ENCODE peak calls at places on chromosomes 13 and 19, in five cellular contexts. Y is K562, Z is HepG2, L is GM12878, X is H1. M is an unnamed sample.
A peak's percentile ranks its signal among the peaks of the same experiment; 100 is the strongest.

GRCh38 chr13:74361274-74361673 is 227.1 kb upstream of the KLF12 start:
- DNase-seq in Y (no peak), Z (no peak), L (no peak), X (no peak), M (no peak)

GRCh38 chr13:104098421-104098820 is 1032.2 kb upstream of the SLC10A2 start:
- DNase-seq in Y (no peak), Z (no peak), L (no peak), X (no peak), M (no peak)

GRCh38 chr13:28375250-28375930 is 119.5 kb downstream of the FLT1 start:
- DNase-seq in Y (peak; percentile 30), Z (no peak), L (no peak), X (no peak), M (no peak)

GRCh38 chr13:110689041-110689440 is 16.9 kb downstream of the CARS2 start:
- DNase-seq in Y (no peak), Z (no peak), L (no peak), X (no peak), M (no peak)

GRCh38 chr13:106527806-106528205 is 7.7 kb downstream of the EFNB2 start:
- DNase-seq in Y (no peak), Z (no peak), L (no peak), X (no peak), M (no peak)

GRCh38 chr13:79423801-79424642 is 18.0 kb upstream of the RBM26 start:
- DNase-seq in Y (peak; percentile 18), Z (peak; percentile 29), L (no peak), X (no peak), M (peak; percentile 44)

GRCh38 chr13:95535243-95535642 is 17.3 kb upstream of the CLDN10 start:
- DNase-seq in Y (no peak), Z (peak; percentile 84), L (no peak), X (no peak), M (peak; percentile 45)

GRCh38 chr13:104837756-104838155 is 1697.7 kb downstream of the EFNB2 start:
- DNase-seq in Y (no peak), Z (no peak), L (no peak), X (no peak), M (no peak)

GRCh38 chr13:113928701-113929627 is 44.9 kb downstream of the C13orf46 start:
- DNase-seq in Y (no peak), Z (no peak), L (no peak), X (no peak), M (no peak)

GRCh38 chr19:43078311-43078710 is 4.2 kb downstream of the PSG2 start:
- DNase-seq in Y (no peak), Z (no peak), L (no peak), X (no peak), M (no peak)

GRCh38 chr13:61477619-61478018 is 62.0 kb upstream of the PCDH20 start:
- DNase-seq in Y (no peak), Z (no peak), L (no peak), X (no peak), M (no peak)

GRCh38 chr19:16801599-16801998 is 27.6 kb upstream of the SIN3B start:
- DNase-seq in Y (no peak), Z (no peak), L (no peak), X (no peak), M (no peak)

GRCh38 chr19:33298146-33298911 is 4.0 kb downstream of the CEBPA start:
- DNase-seq in Y (no peak), Z (no peak), L (no peak), X (no peak), M (no peak)

GRCh38 chr19:17302391-17303166 is 646 bp downstream of the ABHD8 start:
- DNase-seq in Y (no peak), Z (no peak), L (no peak), X (no peak), M (no peak)

GRCh38 chr13:22880756-22881701 is 299.8 kb upstream of the SGCG start:
- DNase-seq in Y (no peak), Z (no peak), L (no peak), X (no peak), M (no peak)

GRCh38 chr13:32737679-32738078 is 151.4 kb downstream of the PDS5B start:
- DNase-seq in Y (no peak), Z (no peak), L (no peak), X (no peak), M (no peak)

GRCh38 chr19:33906578-33907335 is 110.1 kb downstream of the KCTD15 start:
- DNase-seq in Y (no peak), Z (peak; percentile 6), L (no peak), X (no peak), M (no peak)

GRCh38 chr19:50315773-50316448 is 13.3 kb downstream of the KCNC3 start:
- DNase-seq in Y (peak; percentile 64), Z (no peak), L (no peak), X (no peak), M (peak; percentile 68)

GRCh38 chr19:18999016-18999758 is 34.1 kb downstream of the SUGP2 start:
- DNase-seq in Y (no peak), Z (no peak), L (no peak), X (no peak), M (no peak)

GRCh38 chr13:50645092-50645491 is 198.4 kb downstream of the DLEU7 start:
- DNase-seq in Y (no peak), Z (no peak), L (no peak), X (no peak), M (no peak)

GRCh38 chr13:113612626-113613025 is 28.1 kb downstream of the TFDP1 start:
- DNase-seq in Y (no peak), Z (no peak), L (no peak), X (no peak), M (no peak)

GRCh38 chr13:51158365-51158764 is 47.3 kb upstream of the C13orf42 start:
- DNase-seq in Y (no peak), Z (peak; percentile 12), L (no peak), X (no peak), M (peak; percentile 15)

GRCh38 chr19:49758292-49758691 is 4.8 kb downstream of the TSKS start:
- DNase-seq in Y (no peak), Z (no peak), L (no peak), X (no peak), M (peak; percentile 35)

GRCh38 chr13:75226092-75226491 is 255.9 kb downstream of the TBC1D4 start:
- DNase-seq in Y (peak; percentile 26), Z (no peak), L (no peak), X (peak; percentile 9), M (no peak)

GRCh38 chr13:33319859-33320258 is 34.3 kb upstream of the STARD13 start:
- DNase-seq in Y (no peak), Z (no peak), L (no peak), X (no peak), M (no peak)

GRCh38 chr19:11658954-11659353 is 61.7 kb downstream of the ZNF627 start:
- DNase-seq in Y (no peak), Z (no peak), L (no peak), X (no peak), M (no peak)

GRCh38 chr13:113122571-113123225 is at the start of gene F10:
- DNase-seq in Y (peak; percentile 65), Z (peak; percentile 95), L (no peak), X (no peak), M (no peak)

GRCh38 chr13:24159921-24160324 is 597 bp upstream of the SPATA13 start:
- DNase-seq in Y (no peak), Z (no peak), L (no peak), X (no peak), M (peak; percentile 11)
- TF ChIP-seq RFX5 in Y (no peak), Z (no peak), L (no peak), X (no peak), M (no peak)

GRCh38 chr19:34961775-34962174 is 2.3 kb downstream of the ZNF792 start:
- DNase-seq in Y (no peak), Z (no peak), L (no peak), X (no peak), M (no peak)

GRCh38 chr19:34963531-34964406 is at the start of gene ZNF792:
- DNase-seq in Y (peak; percentile 78), Z (peak; percentile 56), L (no peak), X (peak; percentile 7), M (peak; percentile 94)

GRCh38 chr19:34960940-34961679 is 2.9 kb downstream of the ZNF792 start:
- DNase-seq in Y (no peak), Z (no peak), L (no peak), X (no peak), M (no peak)

GRCh38 chr19:34962945-34963530 is 991 bp downstream of the ZNF792 start:
- DNase-seq in Y (peak; percentile 26), Z (no peak), L (no peak), X (no peak), M (no peak)

GRCh38 chr19:34962281-34962944 is 1.6 kb downstream of the ZNF792 start:
- DNase-seq in Y (peak; percentile 83), Z (peak; percentile 86), L (no peak), X (no peak), M (no peak)
- TF ChIP-seq KDM1A in Y (peak; percentile 51), Z (no peak), L (no peak), X (no peak), M (no peak)

GRCh38 chr19:15381864-15382263 is 2.3 kb upstream of the AKAP8 start:
- DNase-seq in Y (no peak), Z (no peak), L (no peak), X (no peak), M (no peak)

GRCh38 chr19:15378529-15379082 is 981 bp downstream of the AKAP8 start:
- DNase-seq in Y (peak; percentile 54), Z (peak; percentile 34), L (no peak), X (no peak), M (peak; percentile 18)

GRCh38 chr19:15379083-15379995 is at the start of gene AKAP8:
- DNase-seq in Y (peak; percentile 99), Z (peak; percentile 96), L (peak; percentile 94), X (peak; percentile 95), M (peak; percentile 98)

GRCh38 chr19:15381429-15381828 is 1.8 kb upstream of the AKAP8 start:
- DNase-seq in Y (no peak), Z (no peak), L (no peak), X (no peak), M (no peak)

DNA sequence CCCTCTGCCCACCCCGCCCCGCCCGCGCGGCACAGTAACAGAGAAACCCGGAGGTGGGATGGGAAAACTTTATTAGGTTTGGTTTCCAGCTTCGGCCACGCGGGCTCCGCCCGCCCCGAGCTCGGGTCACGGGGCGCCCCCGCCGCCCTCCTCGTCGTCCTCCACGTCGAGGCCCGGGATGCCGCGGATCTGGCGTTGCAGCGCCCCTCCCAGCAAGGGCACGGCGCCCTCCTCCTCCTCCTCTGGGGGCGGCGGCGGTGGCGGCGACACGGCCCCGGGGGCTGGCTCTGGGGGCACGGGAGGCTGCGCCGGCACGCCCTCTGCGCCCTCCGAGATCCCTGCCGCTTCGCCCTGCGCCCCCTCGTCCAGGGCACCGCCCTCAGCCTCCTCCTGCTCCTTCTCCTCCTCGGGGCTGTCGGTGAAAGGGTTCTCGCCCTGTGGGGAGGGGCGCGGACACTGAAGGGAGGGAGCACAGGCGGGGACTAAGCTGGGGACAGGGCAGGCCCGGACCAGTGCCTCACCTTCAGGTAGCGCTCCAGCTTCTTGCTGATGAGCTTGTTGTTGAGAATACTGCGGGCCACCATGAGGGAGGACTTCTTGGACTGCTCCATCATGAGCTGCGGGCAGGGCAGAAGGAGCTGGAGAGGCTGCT is 535 bp upstream of the AKAP8 start:
- DNase-seq in Y (peak; percentile 68), Z (peak; percentile 48), L (no peak), X (peak; percentile 68), M (peak; percentile 74)
- TF ChIP-seq RFX5 in Y (no peak), Z (no peak), L (no peak), X (no peak), M (no peak)

DNA sequence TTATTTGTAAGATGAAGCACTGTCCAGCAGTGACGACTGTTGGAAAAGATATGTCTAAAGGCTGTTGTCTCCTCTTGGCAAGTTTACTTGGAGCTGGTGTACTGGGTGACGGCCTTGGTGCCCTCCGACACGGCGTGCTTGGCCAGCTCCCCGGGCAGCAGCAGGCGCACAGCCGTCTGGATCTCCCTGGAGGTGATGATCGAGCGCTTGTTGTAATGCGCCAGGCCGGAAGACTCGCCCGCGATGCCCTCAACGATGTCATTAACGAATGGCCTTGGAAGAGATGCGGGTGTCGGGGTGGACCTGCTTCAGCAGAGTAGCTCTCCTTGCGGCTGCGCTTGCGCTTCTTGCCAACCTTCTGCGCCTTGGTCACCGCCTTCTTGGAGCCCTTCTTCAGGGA is 24.6 kb upstream of the ZDHHC20 start:
- DNase-seq in Y (no peak), Z (no peak), L (no peak), X (no peak), M (no peak)
- TF ChIP-seq KDM1A in Y (no peak), Z (no peak), L (no peak), X (no peak), M (no peak)